ENCODE peak calls at places on chromosomes 3 and 15, in eight cellular contexts. E is PC-9, L is HAP-1, O is heart right ventricle, Y is heart left ventricle, I is colonic mucosa, U is psoas muscle, R is IMR-90. H is an unnamed sample. For H3K4me1, the result is how much of the 10 kb centered on the place peaks cover.

GRCh38 chr3:107216711-107217110 is 160.5 kb upstream of the CCDC54 start:
- DNase-seq in E (no peak), L (no peak), O (peak), Y (peak), I (no peak), U (no peak), R (peak), H (no peak)

GRCh38 chr3:23276913-23277658 is 74.0 kb downstream of the UBE2E2 start:
- DNase-seq in E (no peak), L (no peak), O (no peak), Y (no peak), I (no peak), U (no peak), R (no peak), H (no peak)

GRCh38 chr3:150759319-150759718 is 3.6 kb downstream of the SIAH2 start:
- DNase-seq in E (peak), L (no peak), O (no peak), Y (no peak), I (no peak), U (no peak), R (no peak), H (no peak)

GRCh38 chr15:37104413-37105392 is 4.4 kb upstream of the MEIS2 start:
- DNase-seq in E (no peak), L (no peak), O (no peak), Y (no peak), I (no peak), U (no peak), R (no peak), H (no peak)

GRCh38 chr3:40476478-40477470 is at the start of gene ZNF619:
- DNase-seq in E (peak), L (peak), O (peak), Y (peak), I (peak), U (peak), R (peak), H (peak)

GRCh38 chr3:87674397-87675161 is 384.2 kb downstream of the CGGBP1 start:
- DNase-seq in E (no peak), L (no peak), O (no peak), Y (no peak), I (no peak), U (no peak), R (no peak), H (no peak)

GRCh38 chr3:185647880-185648210 is 61.8 kb downstream of the SENP2 start:
- DNase-seq in E (no peak), L (no peak), O (no peak), Y (no peak), I (no peak), U (no peak), R (no peak), H (no peak)

GRCh38 chr3:43647331-43648166 is 25.7 kb upstream of the ANO10 start:
- DNase-seq in E (no peak), L (peak), O (no peak), Y (no peak), I (no peak), U (no peak), R (no peak), H (no peak)

GRCh38 chr3:187896664-187897063 is 151.4 kb upstream of the BCL6 start:
- DNase-seq in E (no peak), L (no peak), O (peak), Y (peak), I (no peak), U (no peak), R (no peak), H (no peak)

GRCh38 chr15:68783226-68784054 is 37.3 kb downstream of the ANP32A start:
- DNase-seq in E (no peak), L (peak), O (no peak), Y (no peak), I (peak), U (no peak), R (no peak), H (peak)

GRCh38 chr3:21017115-21017852 is 733.7 kb downstream of the ZNF385D start:
- DNase-seq in E (no peak), L (peak), O (no peak), Y (no peak), I (no peak), U (no peak), R (no peak), H (no peak)

GRCh38 chr15:71215126-71215894 is 100.0 kb downstream of the THSD4 start:
- DNase-seq in E (no peak), L (no peak), O (no peak), Y (no peak), I (no peak), U (no peak), R (no peak), H (no peak)

GRCh38 chr3:120909602-120909878 is 1.5 kb downstream of the STXBP5L start:
- DNase-seq in E (no peak), L (no peak), O (no peak), Y (no peak), I (no peak), U (no peak), R (no peak), H (peak)

GRCh38 chr3:70970952-70971351 is 612.6 kb downstream of the FOXP1 start:
- DNase-seq in E (no peak), L (no peak), O (no peak), Y (no peak), I (no peak), U (no peak), R (no peak), H (no peak)

GRCh38 chr3:130826516-130826915 is 67.4 kb upstream of the ATP2C1 start:
- DNase-seq in E (peak), L (no peak), O (no peak), Y (no peak), I (no peak), U (no peak), R (no peak), H (no peak)

GRCh38 chr15:32643907-32644445 is 2.5 kb downstream of the SCG5 start:
- DNase-seq in E (no peak), L (no peak), O (no peak), Y (no peak), I (no peak), U (no peak), R (peak), H (no peak)

GRCh38 chr3:88433572-88433971 is 283.8 kb downstream of the C3orf38 start:
- DNase-seq in E (no peak), L (no peak), O (peak), Y (peak), I (no peak), U (no peak), R (no peak), H (no peak)

GRCh38 chr15:100771745-100772144 is 107.9 kb upstream of the ALDH1A3 start:
- DNase-seq in E (no peak), L (no peak), O (no peak), Y (no peak), I (no peak), U (peak), R (no peak), H (no peak)

GRCh38 chr3:127425505-127426443 is 137.9 kb upstream of the PRR20G start:
- DNase-seq in E (no peak), L (no peak), O (no peak), Y (no peak), I (no peak), U (no peak), R (no peak), H (no peak)
- H3K4me1 ChIP-seq in E (under half), L (under half), O (under half), Y (under half), I (under half), U (under half), R (under half), H (under half)

DNA sequence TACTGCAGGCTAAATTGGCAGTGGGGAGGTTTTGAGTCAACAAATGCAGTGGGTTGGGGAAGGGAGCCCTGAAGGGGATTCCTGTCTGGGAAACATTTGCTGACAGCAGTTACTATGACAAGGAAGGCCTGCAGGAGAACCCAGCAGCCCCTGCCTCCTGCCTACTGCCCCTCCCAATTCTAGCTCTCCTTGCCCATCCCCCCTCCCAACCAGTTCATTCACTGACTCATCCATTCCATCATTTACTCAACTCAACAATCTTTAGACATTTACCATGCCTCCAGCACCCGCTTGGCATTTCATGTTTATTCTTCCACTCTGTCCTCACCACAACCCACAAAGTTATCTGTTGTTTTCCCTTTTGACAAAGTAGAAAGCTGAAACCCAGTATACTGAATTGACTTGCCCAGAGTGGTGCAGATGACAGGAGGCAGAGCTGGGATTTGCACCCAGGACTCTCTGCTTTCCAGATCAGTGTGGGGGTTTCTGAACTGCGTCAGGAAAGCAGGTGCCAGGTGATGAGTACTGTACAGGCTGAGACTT is 75.0 kb downstream of the MAGEF1 start:
- DNase-seq in E (peak), L (no peak), O (no peak), Y (no peak), I (no peak), U (peak), R (peak), H (peak)
- H3K4me1 ChIP-seq in E (half or more), L (under half), O (under half), Y (under half), I (under half), U (under half), R (under half), H (under half)

DNA sequence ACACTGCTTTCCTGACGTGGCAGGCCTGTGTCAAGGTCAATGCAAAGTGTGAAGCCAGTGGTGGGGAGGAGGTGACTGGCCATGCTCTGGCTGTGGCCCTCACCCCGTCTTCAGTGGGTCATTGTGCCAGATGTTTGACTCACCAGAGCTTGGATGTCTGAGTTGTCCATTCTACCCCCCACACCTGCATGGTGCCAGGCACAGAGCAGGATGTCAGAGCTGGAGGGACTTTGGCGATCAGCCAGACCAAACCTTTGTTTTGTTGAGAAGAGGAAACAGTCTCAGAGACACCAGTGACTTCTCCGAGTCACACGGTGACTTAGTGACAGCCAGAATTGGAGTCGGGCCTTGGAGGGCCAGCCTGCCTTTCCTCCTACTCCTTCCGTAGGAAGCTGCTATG is 49.5 kb downstream of the SMAD6 start:
- DNase-seq in E (peak), L (peak), O (peak), Y (peak), I (no peak), U (no peak), R (no peak), H (no peak)
- H3K4me1 ChIP-seq in E (half or more), L (under half), O (half or more), Y (half or more), I (under half), U (under half), R (under half), H (under half)

GRCh38 chr3:168089179-168089771 is 6.4 kb downstream of the GOLIM4 start:
- DNase-seq in E (no peak), L (no peak), O (no peak), Y (no peak), I (no peak), U (no peak), R (no peak), H (no peak)

GRCh38 chr3:168086541-168087260 is 9.0 kb downstream of the GOLIM4 start:
- DNase-seq in E (no peak), L (no peak), O (no peak), Y (no peak), I (no peak), U (no peak), R (no peak), H (no peak)

GRCh38 chr3:168087539-168087938 is 8.2 kb downstream of the GOLIM4 start:
- DNase-seq in E (no peak), L (no peak), O (no peak), Y (no peak), I (no peak), U (no peak), R (no peak), H (no peak)

GRCh38 chr3:168090306-168091085 is 5.2 kb downstream of the GOLIM4 start:
- DNase-seq in E (no peak), L (no peak), O (no peak), Y (no peak), I (no peak), U (no peak), R (peak), H (no peak)

DNA sequence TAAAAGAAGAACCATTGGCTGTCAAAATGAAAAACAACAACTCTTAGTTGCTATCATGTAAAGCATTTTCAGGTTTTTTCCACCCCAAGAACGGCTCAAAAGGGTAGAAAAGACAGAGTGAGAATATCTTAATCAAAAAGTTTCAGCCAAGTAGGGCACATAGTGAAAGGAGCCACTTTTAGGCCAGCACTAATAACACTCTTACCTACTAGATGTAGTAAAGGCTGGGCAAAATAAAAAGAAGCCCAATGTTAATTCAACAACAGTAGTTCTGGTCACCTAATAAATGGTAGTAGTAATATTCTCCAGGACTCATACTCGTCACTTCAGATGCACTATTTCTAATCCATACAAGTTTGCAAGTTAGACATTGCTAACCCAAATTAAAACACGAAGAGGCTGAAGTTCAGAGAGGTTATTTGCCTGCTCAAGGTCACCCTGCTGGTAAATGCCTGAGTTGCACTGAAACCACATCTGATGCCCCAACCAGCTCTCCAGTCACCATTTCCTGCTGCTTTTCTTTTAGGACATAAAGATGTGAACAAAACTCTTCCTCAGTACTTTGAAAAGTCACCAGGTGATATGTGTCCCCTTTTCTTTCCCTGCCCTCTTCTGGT is 7.5 kb downstream of the GOLIM4 start:
- DNase-seq in E (no peak), L (peak), O (no peak), Y (no peak), I (peak), U (no peak), R (no peak), H (peak)
- H3K4me1 ChIP-seq in E (under half), L (half or more), O (under half), Y (half or more), I (under half), U (under half), R (under half), H (under half)

GRCh38 chr3:72099331-72100061 is 314.5 kb upstream of the PROK2 start:
- DNase-seq in E (no peak), L (no peak), O (no peak), Y (no peak), I (no peak), U (no peak), R (no peak), H (no peak)
- H3K4me1 ChIP-seq in E (under half), L (under half), O (under half), Y (under half), I (under half), U (under half), R (under half), H (under half)

GRCh38 chr3:52001443-52001974 is 5.8 kb upstream of the RPL29 start:
- DNase-seq in E (no peak), L (peak), O (peak), Y (peak), I (peak), U (peak), R (peak), H (peak)
- H3K4me1 ChIP-seq in E (under half), L (under half), O (under half), Y (under half), I (under half), U (under half), R (under half), H (under half)

DNA sequence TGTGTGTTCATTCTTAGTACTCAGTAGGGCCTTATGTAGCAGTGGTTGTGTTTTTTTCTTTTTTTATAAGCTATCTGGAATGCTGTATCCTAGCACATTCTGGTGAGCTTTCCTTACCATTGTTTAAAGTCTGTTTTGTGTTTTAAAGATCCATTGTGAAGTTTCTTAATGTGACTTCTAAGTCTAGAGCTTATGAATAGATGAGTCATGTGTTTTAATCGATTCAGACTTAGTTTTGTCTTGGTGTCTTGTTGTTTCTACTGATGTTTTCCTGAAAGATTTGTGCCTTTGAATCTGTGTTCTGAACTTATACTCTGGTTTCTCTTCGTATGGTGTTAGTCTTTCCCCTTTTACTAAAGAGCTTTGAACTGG is 24.5 kb downstream of the AKAP13 start:
- DNase-seq in E (peak), L (no peak), O (no peak), Y (no peak), I (no peak), U (no peak), R (peak), H (no peak)
- H3K4me1 ChIP-seq in E (half or more), L (half or more), O (half or more), Y (half or more), I (under half), U (half or more), R (under half), H (half or more)

GRCh38 chr3:16790432-16791379 is 94.0 kb upstream of the PLCL2 start:
- DNase-seq in E (no peak), L (no peak), O (no peak), Y (no peak), I (no peak), U (no peak), R (no peak), H (no peak)
- H3K4me1 ChIP-seq in E (under half), L (under half), O (under half), Y (under half), I (under half), U (under half), R (under half), H (under half)

H was measured in CD4-positive, CD25-positive, alpha-beta regulatory T cell.